ENCODE peak calls at places on chromosomes 4 and X, in four cellular contexts. Q, U, A and K are unnamed samples. For H3K9me3, the result is how much of the 10 kb centered on the place peaks cover.

GRCh38 chr4:121358473-121358872 is 22.3 kb downstream of the QRFPR start:
- DNase-seq in Q (no peak), U (no peak), A (peak), K (no peak)

GRCh38 chr4:7798215-7798995 is 141.3 kb downstream of the AFAP1 start:
- DNase-seq in Q (no peak), U (peak), A (peak), K (no peak)

GRCh38 chr4:142598132-142598531 is 248.0 kb downstream of the INPP4B start:
- DNase-seq in Q (no peak), U (no peak), A (no peak), K (no peak)

GRCh38 chrX:7889680-7890079 is 37.5 kb downstream of the PNPLA4 start:
- DNase-seq in Q (no peak), U (no peak), A (no peak), K (no peak)

GRCh38 chr4:138650917-138651564 is 364.5 kb upstream of the NOCT start:
- DNase-seq in Q (no peak), U (no peak), A (no peak), K (peak)

GRCh38 chrX:3550160-3550765 is 163.2 kb downstream of the PRKX start:
- DNase-seq in Q (no peak), U (no peak), A (no peak), K (no peak)

GRCh38 chr4:1599491-1600210 is 84.5 kb downstream of the FAM53A start:
- DNase-seq in Q (no peak), U (peak), A (no peak), K (no peak)

GRCh38 chr4:39045791-39046221 is 13.6 kb upstream of the TMEM156 start:
- DNase-seq in Q (no peak), U (peak), A (no peak), K (peak)

GRCh38 chrX:55715847-55716246 is 1.7 kb upstream of the RRAGB start:
- DNase-seq in Q (no peak), U (peak), A (no peak), K (no peak)

GRCh38 chr4:26268246-26268645 is 52.6 kb upstream of the RBPJ start:
- DNase-seq in Q (no peak), U (no peak), A (no peak), K (no peak)

GRCh38 chrX:134836497-134836968 is 154.3 kb upstream of the SMIM10 start:
- DNase-seq in Q (no peak), U (no peak), A (peak), K (peak)

GRCh38 chr4:76998251-76998901 is 48.8 kb downstream of the SEPTIN11 start:
- DNase-seq in Q (no peak), U (no peak), A (no peak), K (no peak)

GRCh38 chr4:137946423-137946822 is 295.7 kb downstream of the SLC7A11 start:
- DNase-seq in Q (no peak), U (no peak), A (no peak), K (no peak)

GRCh38 chr4:36133658-36134057 is 110.7 kb downstream of the ARAP2 start:
- DNase-seq in Q (no peak), U (no peak), A (no peak), K (no peak)

GRCh38 chrX:2572740-2573139 is 72.0 kb upstream of the DHRSX start:
- DNase-seq in Q (no peak), U (no peak), A (peak), K (peak)

GRCh38 chr4:181213562-181213961 is 1029.6 kb upstream of the TENM3 start:
- DNase-seq in Q (no peak), U (no peak), A (no peak), K (no peak)

GRCh38 chr4:79170077-79170476 is 155.8 kb downstream of the NAA11 start:
- DNase-seq in Q (no peak), U (no peak), A (no peak), K (no peak)

GRCh38 chrX:150092549-150092948 is 154.3 kb upstream of the EOLA2 start:
- DNase-seq in Q (peak), U (no peak), A (no peak), K (no peak)

GRCh38 chrX:47447607-47448006 is 35.4 kb downstream of the ZNF41 start:
- DNase-seq in Q (no peak), U (no peak), A (no peak), K (no peak)
- H3K9me3 ChIP-seq in Q (under half), U (under half), A (under half), K (under half)

GRCh38 chrX:906586-906985 is 276.0 kb downstream of the SHOX start:
- DNase-seq in Q (no peak), U (no peak), A (no peak), K (no peak)
- H3K9me3 ChIP-seq in Q (under half), U (under half), A (under half), K (under half)

DNA sequence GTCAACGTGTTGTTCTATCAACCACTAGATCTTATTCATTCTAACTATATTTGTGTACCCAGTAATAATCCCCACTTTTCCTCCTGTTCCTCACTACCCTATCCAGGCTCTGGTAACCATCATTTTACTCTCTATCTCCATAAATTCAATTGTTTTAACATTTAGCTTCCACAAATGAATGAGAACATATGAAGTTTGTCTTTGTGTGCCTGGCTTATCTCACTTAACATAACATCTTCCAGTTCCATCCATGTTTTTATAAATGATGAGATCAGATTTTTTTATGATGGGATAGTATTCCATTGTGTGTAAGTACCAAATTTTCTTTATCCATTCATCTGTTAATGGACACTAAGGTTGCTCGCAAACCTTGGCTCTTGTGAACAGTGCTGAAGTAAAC is 59.9 kb upstream of the IBSP start:
- DNase-seq in Q (no peak), U (no peak), A (no peak), K (no peak)
- H3K9me3 ChIP-seq in Q (under half), U (under half), A (under half), K (under half)

GRCh38 chr4:33914386-33914785 is 2329.9 kb downstream of the ARAP2 start:
- DNase-seq in Q (no peak), U (no peak), A (no peak), K (no peak)
- H3K9me3 ChIP-seq in Q (under half), U (under half), A (under half), K (under half)

DNA sequence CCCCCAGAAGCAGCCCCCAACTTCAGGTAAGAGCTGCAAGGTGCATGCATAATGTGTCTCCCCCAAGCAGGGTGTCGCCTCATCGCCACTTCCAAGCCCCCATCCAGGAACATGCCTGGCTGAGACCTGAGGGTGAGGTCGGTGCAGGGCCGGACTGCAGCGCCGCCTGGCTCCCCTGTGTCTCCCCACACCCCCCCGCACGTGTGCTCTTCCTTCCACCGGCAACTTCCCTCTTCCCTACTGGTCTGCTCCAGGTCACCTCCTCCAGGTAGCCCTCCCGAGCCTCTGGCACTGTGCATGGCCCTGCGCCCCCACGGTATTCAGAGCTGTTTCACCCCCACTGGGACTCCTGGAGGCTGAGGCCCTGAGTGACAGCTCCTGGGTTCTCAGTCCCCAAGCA is 2.2 kb upstream of the BGN start:
- DNase-seq in Q (no peak), U (no peak), A (no peak), K (no peak)
- H3K9me3 ChIP-seq in Q (under half), U (under half), A (under half), K (under half)